ENCODE peak calls at places on chromosomes 5 and 9, in nine cellular contexts. W, E, H, B, K, G, L, A and R are unnamed samples.

GRCh38 chr5:122291000-122291592 is 20.9 kb upstream of the SNCAIP start:
- DNase-seq in W (no peak), E (peak; percentile 5), H (no peak), B (no peak), K (no peak), G (peak; percentile 26), L (no peak), A (no peak), R (no peak)

GRCh38 chr5:129271309-129271708 is 176.8 kb downstream of the ISOC1 start:
- DNase-seq in W (no peak), E (peak; percentile 13), H (peak; percentile 81), B (no peak), K (no peak), G (peak; percentile 10), L (no peak), A (no peak), R (no peak)

GRCh38 chr9:78297672-78297961 is 692 bp downstream of the PSAT1 start:
- DNase-seq in W (no peak), E (peak; percentile 46), H (peak; percentile 27), B (no peak), K (no peak), G (no peak), L (no peak), A (no peak), R (no peak)

GRCh38 chr5:12095808-12096281 is 191.6 kb upstream of the CTNND2 start:
- DNase-seq in W (no peak), E (no peak), H (no peak), B (no peak), K (no peak), G (no peak), L (no peak), A (no peak), R (no peak)

GRCh38 chr9:133134419-133135190 is 13.6 kb upstream of the RALGDS start:
- DNase-seq in W (no peak), E (no peak), H (no peak), B (peak; percentile 57), K (no peak), G (no peak), L (no peak), A (no peak), R (no peak)

GRCh38 chr5:145658435-145658834 is 176.7 kb downstream of the PRELID2 start:
- DNase-seq in W (no peak), E (no peak), H (no peak), B (no peak), K (no peak), G (no peak), L (no peak), A (no peak), R (no peak)

GRCh38 chr5:74673011-74673790 is 11.8 kb upstream of the HEXB start:
- DNase-seq in W (no peak), E (peak; percentile 80), H (peak; percentile 66), B (no peak), K (no peak), G (peak; percentile 44), L (no peak), A (no peak), R (no peak)

GRCh38 chr5:36630201-36630968 is 24.0 kb downstream of the SLC1A3 start:
- DNase-seq in W (no peak), E (peak; percentile 20), H (peak; percentile 30), B (no peak), K (no peak), G (no peak), L (no peak), A (no peak), R (no peak)

GRCh38 chr9:123138156-123138555 is 104.7 kb downstream of the GPR21 start:
- DNase-seq in W (no peak), E (no peak), H (no peak), B (no peak), K (no peak), G (no peak), L (no peak), A (no peak), R (no peak)

GRCh38 chr9:92704528-92704927 is 34.6 kb upstream of the IPPK start:
- DNase-seq in W (no peak), E (no peak), H (no peak), B (no peak), K (no peak), G (no peak), L (no peak), A (no peak), R (no peak)

DNA sequence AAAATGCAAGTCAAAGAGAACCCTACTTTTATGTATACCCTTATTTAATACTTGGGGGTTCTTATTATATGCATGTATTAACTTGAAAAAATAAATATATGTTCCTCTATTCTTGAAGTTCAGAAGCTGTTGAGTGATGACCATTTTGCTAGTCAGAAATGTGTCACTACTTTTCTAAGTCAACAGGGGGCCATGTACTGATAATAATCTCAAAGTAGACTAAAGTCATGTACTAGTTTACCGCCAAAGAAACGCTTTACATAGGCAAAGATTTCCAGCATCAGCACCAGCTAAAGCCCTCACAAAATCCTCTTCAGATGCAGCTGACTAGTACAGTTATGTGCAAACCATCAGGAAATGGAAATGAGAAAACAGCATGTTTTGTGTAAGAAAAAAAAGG is 5.7 kb upstream of the BHMT start:
- DNase-seq in W (no peak), E (no peak), H (no peak), B (no peak), K (no peak), G (no peak), L (no peak), A (no peak), R (no peak)
- TF ChIP-seq CTCF in W (no peak), E (no peak), H (no peak), B (no peak), K (no peak), G (no peak), L (no peak), A (no peak), R (no peak)

GRCh38 chr5:7897014-7897600 is 28.2 kb downstream of the MTRR start:
- DNase-seq in W (peak; percentile 46), E (peak; percentile 76), H (peak; percentile 50), B (peak; percentile 11), K (no peak), G (peak; percentile 40), L (no peak), A (peak; percentile 15), R (peak; percentile 34)
- TF ChIP-seq CTCF in W (peak; percentile 32), E (peak; percentile 75), H (peak; percentile 32), B (no peak), K (no peak), G (peak; percentile 37), L (no peak), A (no peak), R (peak; percentile 37)

DNA sequence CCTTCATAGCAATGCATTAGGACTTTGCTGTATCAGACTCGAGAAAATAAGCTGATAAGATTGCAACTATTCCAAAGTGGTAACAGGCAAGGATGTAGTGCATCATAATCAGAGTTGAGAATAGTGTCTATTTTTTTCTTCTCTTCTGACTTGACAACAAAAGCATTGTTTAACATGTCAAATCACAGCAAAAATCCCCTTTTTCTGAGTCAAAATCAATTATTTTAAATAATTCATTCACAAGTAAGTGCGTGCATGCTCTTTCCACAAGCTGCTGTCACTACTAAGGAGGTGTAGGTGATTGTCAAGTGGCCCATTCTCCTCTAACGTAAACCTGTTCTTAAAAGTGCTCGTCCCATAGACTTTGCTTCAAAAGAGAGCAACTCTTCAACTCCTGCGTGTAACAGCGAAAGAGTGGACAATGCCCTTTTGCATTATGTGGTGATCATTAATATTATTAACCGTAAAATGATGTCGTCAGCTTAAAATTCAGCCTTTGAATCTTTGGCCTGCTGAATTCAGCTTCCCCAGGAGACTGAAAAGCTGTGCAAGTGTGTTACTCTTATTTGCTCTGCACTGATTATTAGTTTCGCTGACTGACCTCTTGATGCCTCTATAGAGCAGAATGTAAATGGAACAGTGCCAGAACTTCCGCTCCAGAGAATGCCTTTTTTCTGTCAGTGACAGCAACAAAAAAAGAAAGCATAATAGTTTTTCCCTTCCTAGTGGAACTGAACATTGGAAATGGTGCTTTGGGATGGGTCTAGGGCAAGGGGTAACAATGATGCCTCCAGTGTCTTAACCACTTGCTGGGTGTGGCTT is 680.8 kb upstream of the SEMA6A start:
- DNase-seq in W (no peak), E (no peak), H (peak; percentile 3), B (no peak), K (no peak), G (no peak), L (no peak), A (no peak), R (no peak)
- TF ChIP-seq CTCF in W (no peak), E (no peak), H (no peak), B (no peak), K (no peak), G (no peak), L (no peak), A (no peak), R (no peak)

GRCh38 chr9:131178382-131178781 is 53.0 kb downstream of the NUP214 start:
- DNase-seq in W (peak; percentile 89), E (peak; percentile 80), H (peak; percentile 78), B (peak; percentile 68), K (no peak), G (peak; percentile 75), L (peak; percentile 64), A (peak; percentile 56), R (peak; percentile 79)
- TF ChIP-seq CTCF in W (peak; percentile 90), E (peak; percentile 99), H (peak; percentile 98), B (peak; percentile 89), K (no peak), G (peak; percentile 81), L (peak; percentile 93), A (no peak), R (peak; percentile 95)

GRCh38 chr5:29040404-29040803 is 2002.0 kb upstream of the CDH9 start:
- DNase-seq in W (no peak), E (no peak), H (no peak), B (no peak), K (no peak), G (no peak), L (no peak), A (no peak), R (no peak)
- TF ChIP-seq CTCF in W (no peak), E (no peak), H (no peak), B (no peak), K (no peak), G (no peak), L (no peak), A (no peak), R (no peak)

DNA sequence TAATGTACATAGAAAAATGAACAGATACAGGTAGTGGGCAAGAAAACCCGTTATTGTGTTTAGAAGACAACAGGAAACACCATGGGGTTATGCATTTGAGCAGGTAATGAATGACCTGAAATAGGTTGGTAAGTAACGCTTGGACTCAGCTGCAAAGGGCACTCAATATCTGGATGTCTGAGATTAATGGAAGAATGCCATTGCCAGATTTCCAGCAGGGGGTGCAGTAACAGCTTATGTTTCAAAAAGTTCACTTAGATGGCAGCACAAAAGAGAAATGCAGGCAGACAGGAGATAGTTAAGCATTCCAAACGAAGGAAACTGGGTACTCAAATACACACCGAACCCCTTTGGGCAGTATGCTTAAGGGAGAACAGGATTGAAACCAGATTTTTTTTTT is 285.5 kb upstream of the VLDLR start:
- DNase-seq in W (no peak), E (peak; percentile 67), H (peak; percentile 40), B (no peak), K (no peak), G (no peak), L (no peak), A (peak; percentile 49), R (no peak)
- TF ChIP-seq CTCF in W (peak; percentile 12), E (peak; percentile 71), H (peak; percentile 34), B (peak; percentile 16), K (no peak), G (peak; percentile 28), L (peak; percentile 34), A (no peak), R (no peak)

GRCh38 chr5:35229076-35230042 is 928 bp downstream of the PRLR start:
- DNase-seq in W (no peak), E (no peak), H (no peak), B (peak; percentile 62), K (peak; percentile 85), G (peak; percentile 77), L (no peak), A (peak; percentile 83), R (peak; percentile 39)
- TF ChIP-seq CTCF in W (no peak), E (no peak), H (no peak), B (no peak), K (no peak), G (peak; percentile 53), L (no peak), A (peak; percentile 10), R (no peak)